ENCODE peak calls at places on chromosomes 1 and 21, in six cellular contexts. G, H, D, U, Z and X are unnamed samples.

GRCh38 chr1:201597551-201598230 is 58.8 kb downstream of the NAV1 start:
- DNase-seq in G (no peak), U (no peak), Z (no peak), H (no peak), D (no peak), X (no peak)

GRCh38 chr1:156146749-156147405 is 6.5 kb upstream of the SEMA4A start:
- DNase-seq in G (no peak), U (no peak), H (no peak), Z (no peak), D (peak; percentile 70), X (no peak)

GRCh38 chr1:100478816-100479215 is 59.1 kb upstream of the GPR88 start:
- DNase-seq in Z (no peak), D (no peak), U (no peak), H (no peak), G (no peak), X (no peak)

GRCh38 chr21:26385721-26386120 is 187.4 kb downstream of the CYYR1 start:
- DNase-seq in H (peak; percentile 19), D (no peak), U (no peak), Z (no peak), G (peak; percentile 37), X (no peak)

GRCh38 chr1:22600817-22601605 is 35.4 kb upstream of the C1QA start:
- DNase-seq in Z (no peak), G (no peak), U (no peak), H (no peak), D (no peak), X (no peak)

GRCh38 chr1:159831696-159832225 is 5.1 kb downstream of the SLAMF8 start:
- DNase-seq in D (no peak), U (no peak), Z (no peak), G (no peak), H (no peak), X (no peak)

GRCh38 chr1:98421098-98421460 is 240.4 kb upstream of the SNX7 start:
- DNase-seq in U (no peak), Z (no peak), D (no peak), H (no peak), G (no peak), X (no peak)

GRCh38 chr1:194570449-194570848 is 1384.0 kb upstream of the B3GALT2 start:
- DNase-seq in U (no peak), Z (no peak), D (no peak), H (no peak), G (no peak), X (no peak)

GRCh38 chr21:38768385-38769071 is 37.2 kb upstream of the ETS2 start:
- DNase-seq in D (no peak), G (peak; percentile 98), Z (peak; percentile 42), H (peak; percentile 93), U (no peak), X (no peak)

GRCh38 chr21:43209575-43210453 is 41.0 kb downstream of the CRYAA start:
- DNase-seq in D (no peak), Z (no peak), G (peak; percentile 6), U (no peak), H (peak; percentile 67), X (peak; percentile 6)